ENCODE peak calls at places on chromosomes 4 and X, in seven cellular contexts. B, L, F, Z, O, R and X are unnamed samples.
A peak's percentile ranks its signal among the peaks of the same experiment; 100 is the strongest.

GRCh38 chr4:162683659-162684370 is 482.9 kb downstream of the NAF1 start:
- DNase-seq in B (no peak), F (peak; percentile 42), R (no peak), O (no peak), L (no peak), Z (no peak), X (no peak)

GRCh38 chrX:78710146-78710545 is 37.4 kb upstream of the LPAR4 start:
- DNase-seq in L (no peak), F (no peak), B (no peak), Z (no peak), R (no peak), O (no peak), X (no peak)

GRCh38 chr4:41014158-41014557 is 200.2 kb downstream of the APBB2 start:
- DNase-seq in B (no peak), O (no peak), Z (no peak), R (no peak), F (no peak), L (no peak), X (no peak)

GRCh38 chr4:113069212-113069892 is 19.9 kb downstream of the ANK2 start:
- DNase-seq in Z (no peak), B (no peak), O (no peak), L (no peak), F (peak; percentile 8), R (no peak), X (no peak)

GRCh38 chr4:115054836-115055235 is 58.6 kb downstream of the NDST4 start:
- DNase-seq in B (no peak), Z (no peak), L (no peak), F (no peak), O (peak; percentile 79), R (no peak), X (no peak)

GRCh38 chr4:85496933-85497332 is 22.0 kb downstream of the ARHGAP24 start:
- DNase-seq in Z (no peak), L (no peak), R (no peak), B (no peak), F (no peak), O (no peak), X (no peak)

GRCh38 chr4:5142726-5143125 is 91.4 kb downstream of the STK32B start:
- DNase-seq in F (peak; percentile 61), L (no peak), O (peak; percentile 45), B (no peak), R (peak; percentile 75), Z (no peak), X (no peak)

GRCh38 chrX:153744210-153745066 is 19.6 kb upstream of the PLXNB3 start:
- DNase-seq in B (no peak), Z (no peak), R (peak; percentile 59), F (no peak), O (peak; percentile 59), L (no peak), X (no peak)

GRCh38 chrX:21756785-21757529 is 959 bp downstream of the SMPX start:
- DNase-seq in O (no peak), F (no peak), L (no peak), R (no peak), B (no peak), Z (no peak), X (no peak)

GRCh38 chr4:59818656-59819055 is 1381.5 kb upstream of the ADGRL3 start:
- DNase-seq in L (no peak), Z (no peak), R (no peak), O (no peak), F (no peak), B (peak; percentile 19), X (no peak)

GRCh38 chr4:148060264-148061138 is 328.6 kb downstream of the ARHGAP10 start:
- DNase-seq in B (no peak), F (no peak), R (no peak), O (no peak), L (no peak), Z (no peak), X (no peak)

GRCh38 chrX:118272237-118272636 is 73.7 kb upstream of the WDR44 start:
- DNase-seq in L (no peak), Z (no peak), F (no peak), R (no peak), O (no peak), B (no peak), X (no peak)

GRCh38 chr4:25484243-25484721 is 107.2 kb downstream of the ANAPC4 start:
- DNase-seq in Z (no peak), O (peak; percentile 11), R (no peak), L (no peak), B (no peak), F (no peak), X (no peak)

GRCh38 chr4:21884615-21885014 is 64.0 kb downstream of the KCNIP4 start:
- DNase-seq in B (no peak), R (no peak), F (no peak), L (no peak), Z (no peak), O (no peak), X (no peak)

GRCh38 chrX:51779306-51779705 is 36.1 kb downstream of the GSPT2 start:
- DNase-seq in Z (no peak), O (no peak), R (no peak), B (no peak), F (no peak), L (no peak), X (no peak)

GRCh38 chrX:122004127-122004526 is 956.7 kb downstream of the GLUD2 start:
- DNase-seq in L (no peak), O (peak; percentile 5), F (no peak), B (no peak), R (peak; percentile 52), Z (no peak), X (no peak)

GRCh38 chr4:25982962-25983361 is 68.9 kb downstream of the SMIM20 start:
- DNase-seq in L (no peak), F (peak; percentile 23), Z (no peak), O (no peak), B (no peak), R (no peak), X (no peak)

GRCh38 chrX:137052641-137053235 is 18.9 kb upstream of the GPR101 start:
- DNase-seq in R (peak; percentile 39), O (no peak), F (no peak), B (no peak), Z (no peak), L (no peak), X (no peak)

DNA sequence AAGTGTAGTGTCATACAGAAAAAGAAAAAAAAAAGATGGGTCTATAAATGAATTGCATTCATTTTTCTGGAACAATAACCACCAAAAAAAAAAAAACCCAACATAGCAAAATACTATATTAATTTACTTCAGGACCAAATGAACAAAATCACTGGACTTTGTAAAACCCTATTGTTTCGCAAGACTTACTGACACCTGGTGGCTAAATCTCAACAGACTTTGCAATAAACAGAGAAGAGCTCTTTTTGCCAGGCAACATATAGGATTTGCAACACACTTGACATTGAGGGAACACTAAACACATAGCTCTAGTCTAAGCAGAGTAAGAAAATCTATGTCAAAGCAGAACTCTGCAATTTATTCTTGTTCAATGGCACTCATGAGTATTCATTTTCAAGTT is 990.2 kb downstream of the STPG2 start:
- DNase-seq in L (no peak), B (no peak), R (peak; percentile 14), F (peak; percentile 9), O (peak; percentile 32), Z (no peak), X (no peak)
- TF ChIP-seq CTCF in L (peak; percentile 30), B (no peak), R (peak; percentile 52), F (peak; percentile 22), O (peak; percentile 58), Z (peak; percentile 5), X (no peak)

DNA sequence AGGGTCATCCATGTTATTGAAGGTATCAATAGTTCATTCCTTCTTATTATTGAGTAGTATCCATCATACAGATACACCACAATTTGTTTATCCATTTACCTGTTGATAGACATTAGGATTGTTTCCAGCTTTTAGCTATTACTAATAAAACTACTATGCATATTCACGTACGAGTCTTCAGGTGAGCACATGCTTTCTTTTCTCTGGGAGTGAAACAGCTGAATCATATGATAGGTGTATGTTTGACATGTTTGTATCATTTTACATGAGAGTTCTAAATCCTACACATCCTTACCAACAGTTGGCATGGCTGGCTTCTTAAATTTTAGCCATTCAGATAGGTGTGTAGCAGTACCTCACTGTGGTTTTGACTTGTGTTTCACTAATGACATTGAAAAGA is 556.6 kb upstream of the DIPK2B start:
- DNase-seq in L (no peak), O (no peak), F (no peak), Z (no peak), R (no peak), B (no peak), X (no peak)
- TF ChIP-seq CTCF in L (no peak), O (no peak), F (no peak), Z (no peak), R (no peak), B (no peak), X (no peak)

GRCh38 chr4:38757945-38758344 is 24.8 kb downstream of the TLR10 start:
- DNase-seq in F (no peak), L (no peak), O (peak; percentile 33), Z (peak; percentile 29), R (peak; percentile 15), B (no peak), X (no peak)
- TF ChIP-seq CTCF in F (peak; percentile 52), L (peak; percentile 15), O (peak; percentile 69), Z (peak; percentile 44), R (peak; percentile 42), B (peak; percentile 44), X (no peak)

GRCh38 chr4:8687083-8687482 is 94.5 kb downstream of the CPZ start:
- DNase-seq in B (no peak), O (no peak), L (no peak), F (no peak), R (no peak), Z (no peak), X (no peak)

GRCh38 chr4:8689741-8690140 is 97.2 kb downstream of the CPZ start:
- DNase-seq in B (no peak), O (no peak), R (no peak), F (no peak), Z (no peak), L (peak; percentile 10), X (no peak)

GRCh38 chr4:8688908-8689445 is 96.4 kb downstream of the CPZ start:
- DNase-seq in F (no peak), O (no peak), L (peak; percentile 16), B (no peak), Z (no peak), R (no peak), X (no peak)

GRCh38 chr4:8690216-8690786 is 97.7 kb downstream of the CPZ start:
- DNase-seq in Z (no peak), B (no peak), R (no peak), L (peak; percentile 16), F (no peak), O (no peak), X (no peak)

GRCh38 chr4:8688041-8688907 is 95.7 kb downstream of the CPZ start:
- DNase-seq in F (peak; percentile 3), R (peak; percentile 88), B (peak; percentile 47), O (peak; percentile 79), L (peak; percentile 42), Z (no peak), X (no peak)
- TF ChIP-seq CTCF in F (peak; percentile 44), R (peak; percentile 94), B (peak; percentile 47), O (peak; percentile 99), L (peak; percentile 74), Z (peak; percentile 48), X (no peak)